ENCODE peak calls at places on chromosomes 3 and 15, in four cellular contexts. Z is iPS-NIHi11; Y is C1 segment of cervical spinal cord; H is stimulated activated CD4-positive, alpha-beta T cell treated with anti-CD3 and anti-CD28 coated beads, Interleukin-12 subunit alpha, Interleukin-12 subunit beta, amount 100 ng/mL, for 4 hours. W is an unnamed sample.
A peak's percentile ranks its signal among the peaks of the same experiment; 100 is the strongest.

GRCh38 chr3:101995371-101996046 is 146.2 kb downstream of the NFKBIZ start:
- DNase-seq in Z (no peak), H (no peak), Y (no peak), W (no peak)

GRCh38 chr15:44015555-44015954 is 179.5 kb downstream of the FRMD5 start:
- DNase-seq in Z (no peak), Y (no peak), H (no peak), W (no peak)

GRCh38 chr3:171284308-171285075 is 175.7 kb downstream of the TNIK start:
- DNase-seq in H (no peak), Z (peak; percentile 36), Y (no peak), W (no peak)

GRCh38 chr15:100022426-100022825 is 289.2 kb upstream of the LYSMD4 start:
- DNase-seq in Z (no peak), H (no peak), Y (no peak), W (no peak)

GRCh38 chr3:143652118-143652517 is 196.2 kb downstream of the SLC9A9 start:
- DNase-seq in Z (no peak), H (no peak), Y (no peak), W (no peak)

GRCh38 chr15:39400821-39401550 is 179.9 kb upstream of the THBS1 start:
- DNase-seq in Z (no peak), H (no peak), Y (no peak), W (no peak)

GRCh38 chr15:73560501-73561117 is 72.6 kb downstream of the NPTN start:
- DNase-seq in Y (no peak), Z (no peak), H (no peak), W (no peak)

GRCh38 chr3:136068708-136069107 is 103.2 kb downstream of the PPP2R3A start:
- DNase-seq in Z (no peak), Y (no peak), H (no peak), W (no peak)

GRCh38 chr3:165638066-165638465 is 199.2 kb downstream of the BCHE start:
- DNase-seq in Z (no peak), H (no peak), Y (no peak), W (no peak)

GRCh38 chr15:70234256-70234965 is 136.7 kb upstream of the TLE3 start:
- DNase-seq in H (no peak), Y (no peak), Z (no peak), W (no peak)

GRCh38 chr15:95655089-95655488 is 675.4 kb upstream of the NR2F2 start:
- DNase-seq in Z (no peak), H (no peak), Y (no peak), W (no peak)

W was measured in vagina.